ENCODE peak calls at places on chromosome 7, in four cellular contexts. M, H, P and A are unnamed samples.
A peak's percentile ranks its signal among the peaks of the same experiment; 100 is the strongest.

GRCh38 chr7:138773817-138774216 is 24.0 kb upstream of the TMEM213 start:
- DNase-seq in M (no peak), H (no peak), P (no peak), A (no peak)

GRCh38 chr7:100449190-100449795 is 13.0 kb upstream of the PPP1R35 start:
- DNase-seq in M (no peak), H (no peak), P (peak; percentile 36), A (no peak)

GRCh38 chr7:29274156-29275017 is 79.8 kb downstream of the CHN2 start:
- DNase-seq in M (no peak), H (no peak), P (peak; percentile 65), A (no peak)

GRCh38 chr7:150429699-150430098 is 20.7 kb upstream of the GIMAP8 start:
- DNase-seq in M (no peak), H (no peak), P (no peak), A (peak; percentile 21)

GRCh38 chr7:17297243-17297642 is 1.2 kb upstream of the AHR start:
- DNase-seq in M (no peak), H (no peak), P (no peak), A (no peak)

GRCh38 chr7:130329466-130329865 is 15.2 kb upstream of the CPA5 start:
- DNase-seq in M (no peak), H (no peak), P (no peak), A (no peak)

GRCh38 chr7:30837581-30837980 is 66.4 kb downstream of the MINDY4 start:
- DNase-seq in M (no peak), H (no peak), P (no peak), A (no peak)

GRCh38 chr7:122619664-122620063 is 79.3 kb downstream of the RNF133 start:
- DNase-seq in M (no peak), H (no peak), P (no peak), A (no peak)

GRCh38 chr7:40437498-40437897 is 302.7 kb downstream of the SUGCT start:
- DNase-seq in M (no peak), H (peak; percentile 89), P (peak; percentile 94), A (peak; percentile 78)

GRCh38 chr7:70678621-70679251 is 453.2 kb upstream of the GALNT17 start:
- DNase-seq in M (no peak), H (no peak), P (peak; percentile 49), A (no peak)

GRCh38 chr7:12157517-12157916 is 53.6 kb upstream of the TMEM106B start:
- DNase-seq in M (no peak), H (no peak), P (no peak), A (no peak)

GRCh38 chr7:149422914-149423285 is 38.0 kb downstream of the ZNF777 start:
- DNase-seq in M (no peak), H (no peak), P (peak; percentile 10), A (no peak)

GRCh38 chr7:336810-337566 is 47.0 kb downstream of the FOXL3 start:
- DNase-seq in M (no peak), H (no peak), P (no peak), A (no peak)

GRCh38 chr7:151680810-151681209 is 161.1 kb upstream of the RHEB start:
- DNase-seq in M (no peak), H (peak; percentile 42), P (peak; percentile 86), A (no peak)

GRCh38 chr7:107712025-107712424 is 31.9 kb upstream of the CBLL1 start:
- DNase-seq in M (no peak), H (no peak), P (no peak), A (no peak)

DNA sequence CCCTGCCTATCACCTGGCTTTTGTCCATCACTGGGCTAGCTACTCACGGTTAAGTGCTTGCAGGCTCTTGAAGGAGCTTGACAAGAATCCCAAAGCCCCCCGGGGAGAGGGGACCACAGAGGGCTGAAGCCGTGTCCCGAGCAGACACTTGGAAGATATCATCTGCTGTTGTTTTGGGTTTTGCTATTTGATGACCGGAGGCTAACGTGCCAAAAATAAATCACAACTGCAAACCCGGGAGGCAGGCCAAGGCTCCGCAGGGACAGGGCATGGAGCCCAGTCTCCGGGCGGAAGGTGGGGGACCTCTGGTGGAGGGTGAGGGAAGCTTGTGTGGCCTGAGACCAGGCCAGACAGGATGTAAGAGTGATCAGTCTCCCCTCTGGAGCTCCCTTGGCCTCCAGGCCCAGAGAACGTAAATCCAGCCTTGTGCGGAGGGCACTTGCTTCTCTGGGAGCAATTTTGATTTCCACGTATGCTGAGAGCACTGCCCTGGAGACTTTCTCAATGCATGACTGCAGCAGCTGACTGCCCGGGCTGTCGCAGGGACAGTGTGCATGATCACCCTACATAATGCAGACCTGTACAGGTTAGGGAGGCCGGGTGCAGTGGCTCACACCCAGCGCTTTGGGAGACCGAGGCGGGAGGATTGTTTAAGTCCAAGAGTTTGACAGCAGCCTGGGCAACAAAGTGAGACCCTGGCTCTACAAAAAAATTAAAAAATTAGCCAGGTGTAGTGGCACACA is at the start of gene PHKG1:
- DNase-seq in M (peak; percentile 72), H (peak; percentile 74), P (peak; percentile 94), A (peak; percentile 91)
- H3K4me3 ChIP-seq in M (no peak within 1 kb of the TSS), H (no peak within 1 kb of the TSS), P (no peak within 1 kb of the TSS), A (peak within 1 kb of the TSS; percentile 59)

GRCh38 chr7:21944616-21945373 is 904 bp downstream of the CDCA7L start:
- DNase-seq in M (peak; percentile 75), H (no peak), P (peak; percentile 22), A (no peak)

GRCh38 chr7:21945374-21946227 is at the start of gene CDCA7L:
- DNase-seq in M (peak; percentile 79), H (peak; percentile 54), P (peak; percentile 90), A (no peak)

GRCh38 chr7:21948364-21948763 is 2.7 kb upstream of the CDCA7L start:
- DNase-seq in M (no peak), H (no peak), P (no peak), A (no peak)

GRCh38 chr7:21947056-21947455 is 1.4 kb upstream of the CDCA7L start:
- DNase-seq in M (no peak), H (no peak), P (no peak), A (no peak)

DNA sequence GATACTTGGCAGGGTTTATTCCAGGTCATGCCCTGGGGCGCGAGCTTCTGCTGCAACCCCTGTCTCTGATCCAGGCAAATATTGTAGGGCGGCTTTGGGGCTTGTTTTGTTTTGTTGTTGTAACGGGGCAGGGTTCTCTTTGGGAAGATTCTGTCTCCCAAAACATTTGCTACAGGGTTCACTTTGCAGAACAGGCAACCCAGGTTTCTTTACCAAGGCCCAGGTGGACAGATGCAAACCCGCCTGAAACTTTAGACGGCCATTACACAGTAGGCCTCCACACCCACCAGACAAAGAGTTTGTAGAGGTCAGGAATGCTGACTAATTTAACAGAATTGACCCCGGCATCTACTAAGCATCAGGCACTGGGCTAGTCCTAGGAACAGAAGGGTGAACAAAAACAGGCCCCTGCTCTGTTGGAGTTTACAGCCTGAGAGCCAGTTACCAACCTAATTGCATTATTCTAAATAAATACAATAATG is 570 bp upstream of the CDCA7L start:
- DNase-seq in M (no peak), H (no peak), P (no peak), A (no peak)
- H3K4me3 ChIP-seq in M (peak overlapping the region; percentile 2), H (peak overlapping the region; percentile 80), P (peak overlapping the region; percentile 65), A (peak overlapping the region; percentile 83)

GRCh38 chr7:50267525-50268041 is 36.9 kb upstream of the IKZF1 start:
- DNase-seq in M (no peak), H (no peak), P (no peak), A (no peak)
- H3K4me3 ChIP-seq in M (no peak overlapping the region), H (no peak overlapping the region), P (no peak overlapping the region), A (no peak overlapping the region)

GRCh38 chr7:87059525-87060287 is at the start of gene ELAPOR2:
- DNase-seq in M (peak; percentile 79), H (peak; percentile 4), P (peak; percentile 68), A (peak; percentile 79)
- H3K4me3 ChIP-seq in M (peak within 1 kb of the TSS; percentile 65), H (peak within 1 kb of the TSS; percentile 55), P (peak within 1 kb of the TSS; percentile 40), A (peak within 1 kb of the TSS; percentile 75)

GRCh38 chr7:145082366-145083240 is 246.8 kb upstream of the TPK1 start:
- DNase-seq in M (no peak), H (no peak), P (no peak), A (no peak)
- H3K4me3 ChIP-seq in M (no peak overlapping the region), H (no peak overlapping the region), P (no peak overlapping the region), A (no peak overlapping the region)

GRCh38 chr7:5479133-5479745 is 55.6 kb upstream of the TNRC18 start:
- DNase-seq in M (no peak), H (peak; percentile 55), P (peak; percentile 92), A (no peak)
- H3K4me3 ChIP-seq in M (no peak overlapping the region), H (no peak overlapping the region), P (no peak overlapping the region), A (no peak overlapping the region)